ENCODE peak calls at places on chromosomes 3 and 15, in four cellular contexts. X is A549, N is transverse colon, V is neuronal stem cell. A is an unnamed sample. For H3K4me1, the result is how much of the 10 kb centered on the place peaks cover.

GRCh38 chr3:61562810-61563613 is 1.6 kb downstream of the PTPRG start:
- DNase-seq in N (peak), V (no peak), X (peak), A (peak)

GRCh38 chr3:136251511-136251910 is 1.4 kb downstream of the PCCB start:
- DNase-seq in V (no peak), N (no peak), X (no peak), A (no peak)

GRCh38 chr3:134665243-134665642 is 14.4 kb upstream of the KY start:
- DNase-seq in N (no peak), V (no peak), X (no peak), A (no peak)

GRCh38 chr15:32683906-32684584 is 33.8 kb upstream of the GREM1 start:
- DNase-seq in N (no peak), X (no peak), V (no peak), A (no peak)

GRCh38 chr3:188947401-188947982 is 224.3 kb upstream of the TPRG1 start:
- DNase-seq in X (peak), V (peak), N (peak), A (peak)

GRCh38 chr3:127544806-127545545 is 45.6 kb downstream of the TPRA1 start:
- DNase-seq in V (no peak), N (no peak), X (no peak), A (no peak)

GRCh38 chr3:46423588-46423987 is 16.5 kb downstream of the CCRL2 start:
- DNase-seq in V (no peak), N (no peak), X (no peak), A (no peak)

GRCh38 chr3:89227634-89228033 is 120.2 kb downstream of the EPHA3 start:
- DNase-seq in X (no peak), N (no peak), V (no peak), A (no peak)

GRCh38 chr15:65611888-65612615 is 1.1 kb upstream of the INTS14 start:
- DNase-seq in N (no peak), X (no peak), V (peak), A (no peak)

GRCh38 chr3:113291572-113291971 is 80.2 kb downstream of the BOC start:
- DNase-seq in N (no peak), X (no peak), V (no peak), A (no peak)

GRCh38 chr3:124745092-124745491 is 14.8 kb downstream of the UMPS start:
- DNase-seq in X (no peak), N (no peak), V (no peak), A (no peak)

GRCh38 chr3:125219261-125219701 is 6.7 kb upstream of the SLC12A8 start:
- DNase-seq in N (no peak), V (no peak), X (no peak), A (peak)

GRCh38 chr3:148727242-148727641 is 29.5 kb downstream of the AGTR1 start:
- DNase-seq in V (peak), X (peak), N (peak), A (peak)

GRCh38 chr3:105364113-105364512 is 2.6 kb upstream of the ALCAM start:
- DNase-seq in X (no peak), N (no peak), V (no peak), A (no peak)

GRCh38 chr3:98784666-98785600 is 21.8 kb downstream of the ST3GAL6 start:
- DNase-seq in N (no peak), X (no peak), V (no peak), A (no peak)

GRCh38 chr15:69718916-69719315 is 266.3 kb downstream of the RPLP1 start:
- DNase-seq in X (no peak), V (no peak), N (no peak), A (no peak)

GRCh38 chr15:60912984-60913697 is 316.0 kb downstream of the RORA start:
- DNase-seq in V (no peak), N (no peak), X (no peak), A (no peak)

GRCh38 chr15:73560501-73561117 is 72.6 kb downstream of the NPTN start:
- DNase-seq in X (peak), N (no peak), V (no peak), A (peak)

GRCh38 chr3:133479895-133480669 is 80.2 kb downstream of the BFSP2 start:
- DNase-seq in N (no peak), V (no peak), X (no peak), A (peak)

GRCh38 chr15:69908060-69908459 is 189.7 kb downstream of the TLE3 start:
- DNase-seq in V (no peak), X (no peak), N (no peak), A (no peak)

GRCh38 chr3:183284570-183284969 is 31.5 kb downstream of the B3GNT5 start:
- DNase-seq in V (no peak), X (no peak), N (no peak), A (no peak)

GRCh38 chr3:196609343-196609775 is 30.1 kb upstream of the NRROS start:
- DNase-seq in V (peak), N (peak), X (peak), A (peak)

GRCh38 chr3:100782906-100783305 is 73.6 kb downstream of the TFG start:
- DNase-seq in N (no peak), V (no peak), X (no peak), A (no peak)

DNA sequence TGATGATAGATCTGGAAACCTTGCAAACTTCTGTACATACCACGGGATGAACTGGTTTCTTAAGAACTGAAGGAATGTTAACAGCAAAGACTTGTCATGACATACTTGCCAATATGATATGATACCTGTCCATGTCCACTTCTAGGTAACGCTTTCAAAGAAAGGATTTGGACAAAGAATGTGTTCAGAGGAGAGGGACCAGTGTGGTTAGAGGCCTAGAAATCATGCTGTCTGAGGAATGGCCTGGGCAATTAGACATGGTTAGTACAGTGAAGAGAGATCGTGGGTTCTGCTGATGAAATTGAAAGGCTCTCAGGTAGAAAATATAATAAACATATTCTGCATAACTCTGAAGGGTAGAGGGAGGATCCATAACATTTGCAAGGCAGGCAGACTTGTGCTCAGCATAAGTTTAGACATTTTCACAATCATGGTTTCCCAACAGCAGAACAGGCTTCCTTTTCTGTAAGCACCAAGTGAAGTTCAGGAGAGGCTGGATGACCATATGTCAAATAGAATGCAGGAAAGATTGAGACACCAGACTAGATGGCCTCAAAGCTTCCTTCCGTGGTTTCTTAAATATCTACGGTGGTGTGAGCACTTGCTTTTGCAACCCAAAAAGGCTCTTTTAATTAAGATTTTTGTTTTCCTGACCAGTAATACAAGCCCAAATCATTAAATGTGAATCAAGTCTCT is 39.9 kb downstream of the TGFBR2 start:
- DNase-seq in N (no peak), V (no peak), X (no peak), A (no peak)
- H3K4me1 ChIP-seq in N (half or more), V (under half), X (under half), A (under half)

GRCh38 chr3:175187586-175187985 is 328.5 kb downstream of the NAALADL2 start:
- DNase-seq in N (no peak), X (no peak), V (no peak), A (no peak)
- H3K4me1 ChIP-seq in N (under half), X (under half), V (under half), A (under half)

DNA sequence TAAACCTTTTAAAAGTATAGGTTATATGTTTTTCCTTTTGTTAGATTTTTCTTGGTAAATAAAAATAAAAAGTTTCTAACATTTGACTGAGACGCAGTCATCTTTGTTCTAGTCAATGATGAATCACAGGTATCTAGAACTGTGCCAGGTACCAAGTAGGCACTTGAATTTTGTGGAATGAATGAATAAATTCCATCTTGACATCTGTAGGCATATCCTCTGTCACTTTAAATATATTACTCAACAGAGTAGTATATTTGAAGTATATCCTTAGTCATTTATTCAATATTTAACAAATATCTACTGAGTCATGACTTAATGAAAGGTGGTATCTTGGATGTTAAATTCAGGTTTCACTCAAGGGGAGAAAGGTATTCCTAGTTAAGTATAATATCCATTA is 828.4 kb downstream of the TUSC7 start:
- DNase-seq in V (no peak), N (no peak), X (no peak), A (no peak)
- H3K4me1 ChIP-seq in V (under half), N (under half), X (under half), A (under half)

GRCh38 chr15:41799488-41799805 is 25.2 kb downstream of the MAPKBP1 start:
- DNase-seq in N (no peak), V (no peak), X (no peak), A (no peak)
- H3K4me1 ChIP-seq in N (under half), V (under half), X (under half), A (under half)

DNA sequence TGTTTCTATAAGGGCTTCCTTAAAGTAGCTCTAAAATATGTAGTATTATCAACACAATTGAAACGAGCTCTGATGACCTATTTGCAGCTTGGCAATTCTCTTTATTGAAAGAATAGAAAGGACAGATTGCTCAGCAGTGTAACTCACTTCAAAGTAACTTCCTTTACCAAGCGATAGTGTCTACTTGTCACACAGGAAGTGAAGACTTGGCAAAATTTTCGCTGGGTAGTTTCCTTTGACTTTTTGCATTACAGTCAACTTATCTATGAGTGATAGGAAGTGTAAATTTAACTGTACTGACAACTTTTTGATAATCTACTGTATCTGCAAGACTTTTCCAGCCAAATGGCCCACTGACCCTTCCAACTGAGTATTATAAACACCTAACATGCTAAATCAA is 22.8 kb downstream of the SLC9A9 start:
- DNase-seq in N (no peak), X (no peak), V (no peak), A (no peak)
- H3K4me1 ChIP-seq in N (under half), X (under half), V (under half), A (under half)